ENCODE peak calls at places on chromosomes 5 and 9, in four cellular contexts. D is T-helper 2 cell; C is GM03348; M is stimulated activated CD4-positive, alpha-beta T cell treated with anti-CD3 and anti-CD28 coated beads, Interleukin-2, amount 100 ng/mL, for 4 hours. P is an unnamed sample.

GRCh38 chr5:158716668-158717067 is 383.0 kb downstream of the EBF1 start:
- DNase-seq in D (no peak), M (no peak), C (no peak), P (no peak)

GRCh38 chr5:96287181-96287580 is 145.9 kb downstream of the PCSK1 start:
- DNase-seq in C (no peak), M (no peak), D (no peak), P (no peak)

GRCh38 chr5:77066823-77067442 is 20.2 kb downstream of the ZBED3 start:
- DNase-seq in D (no peak), M (no peak), C (peak), P (peak)

GRCh38 chr5:76225316-76225715 is 142.1 kb downstream of the SV2C start:
- DNase-seq in C (no peak), D (no peak), M (no peak), P (no peak)

GRCh38 chr5:135220394-135221186 is 178.4 kb downstream of the MACROH2A1 start:
- DNase-seq in D (no peak), C (no peak), M (no peak), P (no peak)

GRCh38 chr5:150763023-150763793 is 4.4 kb upstream of the DCTN4 start:
- DNase-seq in C (peak), D (no peak), M (no peak), P (peak)

GRCh38 chr5:43369651-43370050 is 42.5 kb downstream of the CCL28 start:
- DNase-seq in M (no peak), D (no peak), C (no peak), P (no peak)

GRCh38 chr5:173736923-173737412 is 120.5 kb upstream of the BOD1 start:
- DNase-seq in M (no peak), D (no peak), C (no peak), P (no peak)

GRCh38 chr9:95341262-95342011 is 23.9 kb upstream of the FANCC start:
- DNase-seq in C (no peak), M (no peak), D (no peak), P (no peak)

GRCh38 chr9:115333671-115334070 is 215.7 kb upstream of the TNC start:
- DNase-seq in M (no peak), C (no peak), D (no peak), P (no peak)

GRCh38 chr5:27516437-27516836 is 478.1 kb upstream of the CDH9 start:
- DNase-seq in M (no peak), C (no peak), D (no peak), P (no peak)

GRCh38 chr5:181204561-181205401 is at the start of gene TRIM7:
- DNase-seq in C (peak), M (no peak), D (no peak), P (no peak)

GRCh38 chr5:167699434-167699833 is 592.0 kb upstream of the WWC1 start:
- DNase-seq in C (peak), M (no peak), D (no peak), P (peak)

GRCh38 chr5:60887096-60887495 is 43.0 kb upstream of the ELOVL7 start:
- DNase-seq in M (no peak), D (no peak), C (no peak), P (no peak)

GRCh38 chr5:171595801-171596231 is 176.4 kb downstream of the FGF18 start:
- DNase-seq in M (no peak), D (no peak), C (peak), P (no peak)

GRCh38 chr9:36937346-36937745 is 96.7 kb downstream of the PAX5 start:
- DNase-seq in D (no peak), M (no peak), C (no peak), P (no peak)

GRCh38 chr5:3656803-3657202 is 61.2 kb downstream of the IRX1 start:
- DNase-seq in M (no peak), D (no peak), C (no peak), P (no peak)

GRCh38 chr9:136533775-136534157 is 12.1 kb downstream of the NOTCH1 start:
- DNase-seq in D (peak), C (no peak), M (peak), P (no peak)

GRCh38 chr5:150441813-150442698 is 7.5 kb downstream of the RPS14 start:
- DNase-seq in M (no peak), C (no peak), D (no peak), P (no peak)

GRCh38 chr5:139795074-139796001 is at the start of gene PSD2:
- DNase-seq in M (no peak), C (peak), D (no peak), P (no peak)

GRCh38 chr9:9881692-9882091 is 731.1 kb downstream of the PTPRD start:
- DNase-seq in M (no peak), C (no peak), D (no peak), P (no peak)

GRCh38 chr9:16561121-16561520 is 309.3 kb downstream of the BNC2 start:
- DNase-seq in D (no peak), M (no peak), C (no peak), P (no peak)

GRCh38 chr5:90640484-90641059 is 82.0 kb downstream of the ADGRV1 start:
- DNase-seq in C (no peak), M (no peak), D (no peak), P (no peak)

GRCh38 chr9:78622131-78622530 is 325.2 kb downstream of the PSAT1 start:
- DNase-seq in C (no peak), M (no peak), D (no peak), P (no peak)

GRCh38 chr9:36144322-36145206 is 8.0 kb downstream of the GLIPR2 start:
- DNase-seq in D (no peak), C (no peak), M (no peak), P (no peak)

GRCh38 chr9:79431019-79431679 is 140.6 kb upstream of the TLE4 start:
- DNase-seq in D (no peak), M (no peak), C (no peak), P (no peak)

GRCh38 chr9:22416692-22417060 is 29.9 kb upstream of the DMRTA1 start:
- DNase-seq in M (no peak), D (no peak), C (no peak), P (no peak)

GRCh38 chr9:94982211-94982610 is 255.7 kb downstream of the AOPEP start:
- DNase-seq in M (no peak), C (no peak), D (no peak), P (no peak)

GRCh38 chr5:149405550-149406202 is 26.6 kb upstream of the IL17B start:
- DNase-seq in M (no peak), D (no peak), C (no peak), P (no peak)

P was measured in GM04504.